ENCODE peak calls at places on chromosome 21, in six cellular contexts. One of them, this sample, is unnamed.
A peak's percentile ranks its signal among the peaks of the same experiment; 100 is the strongest.

GRCh38 chr21:16370176-16370575 is 640.4 kb downstream of the USP25 start:
- DNase-seq in islet precursor cell: no peak
- DNase-seq in head of caudate nucleus: no peak
- DNase-seq in mucosa of descending colon: no peak
- DNase-seq in left cardiac atrium: no peak
- DNase-seq in activated naive CD8-positive, alpha-beta T cell treated with anti-CD3 and anti-CD28 coated beads for 36 hours: no peak
- DNase-seq in this sample: no peak

GRCh38 chr21:44510508-44511218 is 29.3 kb downstream of the KRTAP10-1 start:
- DNase-seq in islet precursor cell: peak; percentile 84
- DNase-seq in head of caudate nucleus: peak; percentile 43
- DNase-seq in mucosa of descending colon: peak; percentile 69
- DNase-seq in left cardiac atrium: peak; percentile 54
- DNase-seq in activated naive CD8-positive, alpha-beta T cell treated with anti-CD3 and anti-CD28 coated beads for 36 hours: peak; percentile 80
- DNase-seq in this sample: no peak

GRCh38 chr21:46153259-46154154 is 1.9 kb downstream of the FTCD start:
- DNase-seq in islet precursor cell: peak; percentile 86
- DNase-seq in head of caudate nucleus: peak; percentile 22
- DNase-seq in mucosa of descending colon: peak; percentile 47
- DNase-seq in left cardiac atrium: no peak
- DNase-seq in activated naive CD8-positive, alpha-beta T cell treated with anti-CD3 and anti-CD28 coated beads for 36 hours: peak; percentile 60
- DNase-seq in this sample: peak; percentile 55

GRCh38 chr21:46065215-46065992 is 32.5 kb upstream of the COL6A2 start:
- DNase-seq in islet precursor cell: peak; percentile 32
- DNase-seq in head of caudate nucleus: no peak
- DNase-seq in mucosa of descending colon: no peak
- DNase-seq in left cardiac atrium: peak; percentile 66
- DNase-seq in activated naive CD8-positive, alpha-beta T cell treated with anti-CD3 and anti-CD28 coated beads for 36 hours: peak; percentile 43
- DNase-seq in this sample: no peak

GRCh38 chr21:34930971-34931370 is 118.1 kb downstream of the RUNX1 start:
- DNase-seq in islet precursor cell: no peak
- DNase-seq in head of caudate nucleus: no peak
- DNase-seq in mucosa of descending colon: no peak
- DNase-seq in left cardiac atrium: no peak
- DNase-seq in activated naive CD8-positive, alpha-beta T cell treated with anti-CD3 and anti-CD28 coated beads for 36 hours: no peak
- DNase-seq in this sample: no peak

GRCh38 chr21:32350981-32351380 is 41.8 kb downstream of the URB1 start:
- DNase-seq in islet precursor cell: peak; percentile 49
- DNase-seq in head of caudate nucleus: no peak
- DNase-seq in mucosa of descending colon: no peak
- DNase-seq in left cardiac atrium: no peak
- DNase-seq in activated naive CD8-positive, alpha-beta T cell treated with anti-CD3 and anti-CD28 coated beads for 36 hours: no peak
- DNase-seq in this sample: no peak

GRCh38 chr21:41429925-41430491 is 4.0 kb downstream of the MX1 start:
- DNase-seq in islet precursor cell: no peak
- DNase-seq in head of caudate nucleus: no peak
- DNase-seq in mucosa of descending colon: no peak
- DNase-seq in left cardiac atrium: no peak
- DNase-seq in activated naive CD8-positive, alpha-beta T cell treated with anti-CD3 and anti-CD28 coated beads for 36 hours: no peak
- DNase-seq in this sample: no peak

GRCh38 chr21:25984538-25984937 is 186.0 kb downstream of the APP start:
- DNase-seq in islet precursor cell: no peak
- DNase-seq in head of caudate nucleus: no peak
- DNase-seq in mucosa of descending colon: no peak
- DNase-seq in left cardiac atrium: no peak
- DNase-seq in activated naive CD8-positive, alpha-beta T cell treated with anti-CD3 and anti-CD28 coated beads for 36 hours: no peak
- DNase-seq in this sample: no peak

GRCh38 chr21:46035809-46036695 is 54.5 kb downstream of the COL6A1 start:
- DNase-seq in islet precursor cell: no peak
- DNase-seq in head of caudate nucleus: no peak
- DNase-seq in mucosa of descending colon: peak; percentile 71
- DNase-seq in left cardiac atrium: peak; percentile 77
- DNase-seq in activated naive CD8-positive, alpha-beta T cell treated with anti-CD3 and anti-CD28 coated beads for 36 hours: no peak
- DNase-seq in this sample: no peak

GRCh38 chr21:32993894-32994293 is 31.8 kb upstream of the OLIG2 start:
- DNase-seq in islet precursor cell: no peak
- DNase-seq in head of caudate nucleus: no peak
- DNase-seq in mucosa of descending colon: no peak
- DNase-seq in left cardiac atrium: no peak
- DNase-seq in activated naive CD8-positive, alpha-beta T cell treated with anti-CD3 and anti-CD28 coated beads for 36 hours: no peak
- DNase-seq in this sample: no peak

GRCh38 chr21:37828515-37828914 is 87.7 kb downstream of the KCNJ6 start:
- DNase-seq in islet precursor cell: no peak
- DNase-seq in head of caudate nucleus: no peak
- DNase-seq in mucosa of descending colon: no peak
- DNase-seq in left cardiac atrium: no peak
- DNase-seq in activated naive CD8-positive, alpha-beta T cell treated with anti-CD3 and anti-CD28 coated beads for 36 hours: no peak
- DNase-seq in this sample: peak; percentile 39

GRCh38 chr21:38735807-38736206 is 69.9 kb upstream of the ETS2 start:
- DNase-seq in islet precursor cell: no peak
- DNase-seq in head of caudate nucleus: no peak
- DNase-seq in mucosa of descending colon: no peak
- DNase-seq in left cardiac atrium: no peak
- DNase-seq in activated naive CD8-positive, alpha-beta T cell treated with anti-CD3 and anti-CD28 coated beads for 36 hours: no peak
- DNase-seq in this sample: no peak

GRCh38 chr21:25107708-25108107 is 499.6 kb downstream of the MRPL39 start:
- DNase-seq in islet precursor cell: peak; percentile 79
- DNase-seq in head of caudate nucleus: no peak
- DNase-seq in mucosa of descending colon: no peak
- DNase-seq in left cardiac atrium: no peak
- DNase-seq in activated naive CD8-positive, alpha-beta T cell treated with anti-CD3 and anti-CD28 coated beads for 36 hours: no peak
- DNase-seq in this sample: no peak

This sample was measured in dorsolateral prefrontal cortex.